ENCODE peak calls at places on chromosome 2, in ten cellular contexts. One of them, this sample, is unnamed.

GRCh38 chr2:67066782-67067181 is 330.4 kb upstream of the ETAA1 start:
- DNase-seq in Daoy: no peak
- DNase-seq in bronchial epithelial cell: no peak
- DNase-seq in GM04503: no peak
- DNase-seq in activated naive CD4-positive, alpha-beta T cell treated with anti-CD3 and anti-CD28 coated beads, Interleukin-2, amount 50 U/mL, for 72 hours: no peak
- DNase-seq in activated T-helper 1 cell treated with anti-CD3 and anti-CD28 coated beads, Interleukin-12 subunit alpha, Interleukin-12 subunit beta, Interleukin-2, Interleukin-4 antibody, amounts not matched to agents 30 ng/mL and 10 ng/mL and 1 ng/mL, durations not matched to agents 14 hours and 24 hours and 36 hours: no peak
- DNase-seq in heart left ventricle: no peak
- DNase-seq in stimulated activated CD4-positive, alpha-beta T cell treated with anti-CD3 and anti-CD28 coated beads, Interleukin-2, amount 100 ng/mL, for 48 hours: no peak
- DNase-seq in activated CD4-positive, alpha-beta T cell treated with anti-CD3 and anti-CD28 coated beads for 4 hours: no peak
- DNase-seq in AG09319: no peak
- DNase-seq in this sample: no peak

GRCh38 chr2:104746790-104747320 is 107.1 kb upstream of the POU3F3 start:
- DNase-seq in Daoy: no peak
- DNase-seq in bronchial epithelial cell: no peak
- DNase-seq in GM04503: no peak
- DNase-seq in activated naive CD4-positive, alpha-beta T cell treated with anti-CD3 and anti-CD28 coated beads, Interleukin-2, amount 50 U/mL, for 72 hours: no peak
- DNase-seq in activated T-helper 1 cell treated with anti-CD3 and anti-CD28 coated beads, Interleukin-12 subunit alpha, Interleukin-12 subunit beta, Interleukin-2, Interleukin-4 antibody, amounts not matched to agents 30 ng/mL and 10 ng/mL and 1 ng/mL, durations not matched to agents 14 hours and 24 hours and 36 hours: no peak
- DNase-seq in heart left ventricle: no peak
- DNase-seq in stimulated activated CD4-positive, alpha-beta T cell treated with anti-CD3 and anti-CD28 coated beads, Interleukin-2, amount 100 ng/mL, for 48 hours: no peak
- DNase-seq in activated CD4-positive, alpha-beta T cell treated with anti-CD3 and anti-CD28 coated beads for 4 hours: no peak
- DNase-seq in AG09319: no peak
- DNase-seq in this sample: no peak

GRCh38 chr2:239663364-239663924 is 262.6 kb upstream of the HDAC4 start:
- DNase-seq in Daoy: no peak
- DNase-seq in bronchial epithelial cell: no peak
- DNase-seq in GM04503: no peak
- DNase-seq in activated naive CD4-positive, alpha-beta T cell treated with anti-CD3 and anti-CD28 coated beads, Interleukin-2, amount 50 U/mL, for 72 hours: no peak
- DNase-seq in activated T-helper 1 cell treated with anti-CD3 and anti-CD28 coated beads, Interleukin-12 subunit alpha, Interleukin-12 subunit beta, Interleukin-2, Interleukin-4 antibody, amounts not matched to agents 30 ng/mL and 10 ng/mL and 1 ng/mL, durations not matched to agents 14 hours and 24 hours and 36 hours: no peak
- DNase-seq in heart left ventricle: no peak
- DNase-seq in stimulated activated CD4-positive, alpha-beta T cell treated with anti-CD3 and anti-CD28 coated beads, Interleukin-2, amount 100 ng/mL, for 48 hours: no peak
- DNase-seq in activated CD4-positive, alpha-beta T cell treated with anti-CD3 and anti-CD28 coated beads for 4 hours: no peak
- DNase-seq in AG09319: no peak
- DNase-seq in this sample: no peak

GRCh38 chr2:211435331-211435730 is 878.9 kb downstream of the CPS1 start:
- DNase-seq in Daoy: no peak
- DNase-seq in bronchial epithelial cell: no peak
- DNase-seq in GM04503: no peak
- DNase-seq in activated naive CD4-positive, alpha-beta T cell treated with anti-CD3 and anti-CD28 coated beads, Interleukin-2, amount 50 U/mL, for 72 hours: no peak
- DNase-seq in activated T-helper 1 cell treated with anti-CD3 and anti-CD28 coated beads, Interleukin-12 subunit alpha, Interleukin-12 subunit beta, Interleukin-2, Interleukin-4 antibody, amounts not matched to agents 30 ng/mL and 10 ng/mL and 1 ng/mL, durations not matched to agents 14 hours and 24 hours and 36 hours: no peak
- DNase-seq in heart left ventricle: no peak
- DNase-seq in stimulated activated CD4-positive, alpha-beta T cell treated with anti-CD3 and anti-CD28 coated beads, Interleukin-2, amount 100 ng/mL, for 48 hours: no peak
- DNase-seq in activated CD4-positive, alpha-beta T cell treated with anti-CD3 and anti-CD28 coated beads for 4 hours: no peak
- DNase-seq in AG09319: no peak
- DNase-seq in this sample: no peak

GRCh38 chr2:159124931-159125467 is 156.6 kb downstream of the TANC1 start:
- DNase-seq in Daoy: peak
- DNase-seq in bronchial epithelial cell: no peak
- DNase-seq in GM04503: no peak
- DNase-seq in activated naive CD4-positive, alpha-beta T cell treated with anti-CD3 and anti-CD28 coated beads, Interleukin-2, amount 50 U/mL, for 72 hours: no peak
- DNase-seq in activated T-helper 1 cell treated with anti-CD3 and anti-CD28 coated beads, Interleukin-12 subunit alpha, Interleukin-12 subunit beta, Interleukin-2, Interleukin-4 antibody, amounts not matched to agents 30 ng/mL and 10 ng/mL and 1 ng/mL, durations not matched to agents 14 hours and 24 hours and 36 hours: no peak
- DNase-seq in heart left ventricle: no peak
- DNase-seq in stimulated activated CD4-positive, alpha-beta T cell treated with anti-CD3 and anti-CD28 coated beads, Interleukin-2, amount 100 ng/mL, for 48 hours: no peak
- DNase-seq in activated CD4-positive, alpha-beta T cell treated with anti-CD3 and anti-CD28 coated beads for 4 hours: no peak
- DNase-seq in AG09319: no peak
- DNase-seq in this sample: peak

GRCh38 chr2:8430628-8431027 is 251.2 kb upstream of the ID2 start:
- DNase-seq in Daoy: no peak
- DNase-seq in bronchial epithelial cell: no peak
- DNase-seq in GM04503: no peak
- DNase-seq in activated naive CD4-positive, alpha-beta T cell treated with anti-CD3 and anti-CD28 coated beads, Interleukin-2, amount 50 U/mL, for 72 hours: no peak
- DNase-seq in activated T-helper 1 cell treated with anti-CD3 and anti-CD28 coated beads, Interleukin-12 subunit alpha, Interleukin-12 subunit beta, Interleukin-2, Interleukin-4 antibody, amounts not matched to agents 30 ng/mL and 10 ng/mL and 1 ng/mL, durations not matched to agents 14 hours and 24 hours and 36 hours: no peak
- DNase-seq in heart left ventricle: no peak
- DNase-seq in stimulated activated CD4-positive, alpha-beta T cell treated with anti-CD3 and anti-CD28 coated beads, Interleukin-2, amount 100 ng/mL, for 48 hours: no peak
- DNase-seq in activated CD4-positive, alpha-beta T cell treated with anti-CD3 and anti-CD28 coated beads for 4 hours: no peak
- DNase-seq in AG09319: no peak
- DNase-seq in this sample: no peak

GRCh38 chr2:200302940-200303727 is 3.4 kb upstream of the SPATS2L start:
- DNase-seq in Daoy: peak
- DNase-seq in bronchial epithelial cell: peak
- DNase-seq in GM04503: no peak
- DNase-seq in activated naive CD4-positive, alpha-beta T cell treated with anti-CD3 and anti-CD28 coated beads, Interleukin-2, amount 50 U/mL, for 72 hours: no peak
- DNase-seq in activated T-helper 1 cell treated with anti-CD3 and anti-CD28 coated beads, Interleukin-12 subunit alpha, Interleukin-12 subunit beta, Interleukin-2, Interleukin-4 antibody, amounts not matched to agents 30 ng/mL and 10 ng/mL and 1 ng/mL, durations not matched to agents 14 hours and 24 hours and 36 hours: no peak
- DNase-seq in heart left ventricle: no peak
- DNase-seq in stimulated activated CD4-positive, alpha-beta T cell treated with anti-CD3 and anti-CD28 coated beads, Interleukin-2, amount 100 ng/mL, for 48 hours: no peak
- DNase-seq in activated CD4-positive, alpha-beta T cell treated with anti-CD3 and anti-CD28 coated beads for 4 hours: no peak
- DNase-seq in AG09319: no peak
- DNase-seq in this sample: no peak

GRCh38 chr2:88853403-88853790 is 161.9 kb downstream of the RPIA start:
- DNase-seq in Daoy: no peak
- DNase-seq in bronchial epithelial cell: no peak
- DNase-seq in GM04503: no peak
- DNase-seq in activated naive CD4-positive, alpha-beta T cell treated with anti-CD3 and anti-CD28 coated beads, Interleukin-2, amount 50 U/mL, for 72 hours: no peak
- DNase-seq in activated T-helper 1 cell treated with anti-CD3 and anti-CD28 coated beads, Interleukin-12 subunit alpha, Interleukin-12 subunit beta, Interleukin-2, Interleukin-4 antibody, amounts not matched to agents 30 ng/mL and 10 ng/mL and 1 ng/mL, durations not matched to agents 14 hours and 24 hours and 36 hours: no peak
- DNase-seq in heart left ventricle: no peak
- DNase-seq in stimulated activated CD4-positive, alpha-beta T cell treated with anti-CD3 and anti-CD28 coated beads, Interleukin-2, amount 100 ng/mL, for 48 hours: no peak
- DNase-seq in activated CD4-positive, alpha-beta T cell treated with anti-CD3 and anti-CD28 coated beads for 4 hours: no peak
- DNase-seq in AG09319: no peak
- DNase-seq in this sample: no peak

GRCh38 chr2:88350641-88351601 is 101.6 kb downstream of the FOXI3 start:
- DNase-seq in Daoy: peak
- DNase-seq in bronchial epithelial cell: peak
- DNase-seq in GM04503: no peak
- DNase-seq in activated naive CD4-positive, alpha-beta T cell treated with anti-CD3 and anti-CD28 coated beads, Interleukin-2, amount 50 U/mL, for 72 hours: peak
- DNase-seq in activated T-helper 1 cell treated with anti-CD3 and anti-CD28 coated beads, Interleukin-12 subunit alpha, Interleukin-12 subunit beta, Interleukin-2, Interleukin-4 antibody, amounts not matched to agents 30 ng/mL and 10 ng/mL and 1 ng/mL, durations not matched to agents 14 hours and 24 hours and 36 hours: peak
- DNase-seq in heart left ventricle: peak
- DNase-seq in stimulated activated CD4-positive, alpha-beta T cell treated with anti-CD3 and anti-CD28 coated beads, Interleukin-2, amount 100 ng/mL, for 48 hours: peak
- DNase-seq in activated CD4-positive, alpha-beta T cell treated with anti-CD3 and anti-CD28 coated beads for 4 hours: peak
- DNase-seq in AG09319: no peak
- DNase-seq in this sample: peak

GRCh38 chr2:28442328-28442727 is 49.7 kb downstream of the FOSL2 start:
- DNase-seq in Daoy: no peak
- DNase-seq in bronchial epithelial cell: peak
- DNase-seq in GM04503: no peak
- DNase-seq in activated naive CD4-positive, alpha-beta T cell treated with anti-CD3 and anti-CD28 coated beads, Interleukin-2, amount 50 U/mL, for 72 hours: no peak
- DNase-seq in activated T-helper 1 cell treated with anti-CD3 and anti-CD28 coated beads, Interleukin-12 subunit alpha, Interleukin-12 subunit beta, Interleukin-2, Interleukin-4 antibody, amounts not matched to agents 30 ng/mL and 10 ng/mL and 1 ng/mL, durations not matched to agents 14 hours and 24 hours and 36 hours: no peak
- DNase-seq in heart left ventricle: no peak
- DNase-seq in stimulated activated CD4-positive, alpha-beta T cell treated with anti-CD3 and anti-CD28 coated beads, Interleukin-2, amount 100 ng/mL, for 48 hours: no peak
- DNase-seq in activated CD4-positive, alpha-beta T cell treated with anti-CD3 and anti-CD28 coated beads for 4 hours: no peak
- DNase-seq in AG09319: no peak
- DNase-seq in this sample: no peak

GRCh38 chr2:206642075-206643025 is at the start of gene FAM237A:
- DNase-seq in Daoy: peak
- DNase-seq in bronchial epithelial cell: peak
- DNase-seq in GM04503: peak
- DNase-seq in activated naive CD4-positive, alpha-beta T cell treated with anti-CD3 and anti-CD28 coated beads, Interleukin-2, amount 50 U/mL, for 72 hours: no peak
- DNase-seq in activated T-helper 1 cell treated with anti-CD3 and anti-CD28 coated beads, Interleukin-12 subunit alpha, Interleukin-12 subunit beta, Interleukin-2, Interleukin-4 antibody, amounts not matched to agents 30 ng/mL and 10 ng/mL and 1 ng/mL, durations not matched to agents 14 hours and 24 hours and 36 hours: no peak
- DNase-seq in heart left ventricle: peak
- DNase-seq in stimulated activated CD4-positive, alpha-beta T cell treated with anti-CD3 and anti-CD28 coated beads, Interleukin-2, amount 100 ng/mL, for 48 hours: peak
- DNase-seq in activated CD4-positive, alpha-beta T cell treated with anti-CD3 and anti-CD28 coated beads for 4 hours: no peak
- DNase-seq in AG09319: peak
- DNase-seq in this sample: peak

GRCh38 chr2:110157153-110157793 is 41.7 kb upstream of the MALL start:
- DNase-seq in Daoy: peak
- DNase-seq in bronchial epithelial cell: peak
- DNase-seq in GM04503: peak
- DNase-seq in activated naive CD4-positive, alpha-beta T cell treated with anti-CD3 and anti-CD28 coated beads, Interleukin-2, amount 50 U/mL, for 72 hours: no peak
- DNase-seq in activated T-helper 1 cell treated with anti-CD3 and anti-CD28 coated beads, Interleukin-12 subunit alpha, Interleukin-12 subunit beta, Interleukin-2, Interleukin-4 antibody, amounts not matched to agents 30 ng/mL and 10 ng/mL and 1 ng/mL, durations not matched to agents 14 hours and 24 hours and 36 hours: no peak
- DNase-seq in heart left ventricle: peak
- DNase-seq in stimulated activated CD4-positive, alpha-beta T cell treated with anti-CD3 and anti-CD28 coated beads, Interleukin-2, amount 100 ng/mL, for 48 hours: no peak
- DNase-seq in activated CD4-positive, alpha-beta T cell treated with anti-CD3 and anti-CD28 coated beads for 4 hours: no peak
- DNase-seq in AG09319: peak
- DNase-seq in this sample: peak

GRCh38 chr2:237181844-237182243 is 96.2 kb downstream of the COPS8 start:
- DNase-seq in Daoy: peak
- DNase-seq in bronchial epithelial cell: peak
- DNase-seq in GM04503: peak
- DNase-seq in activated naive CD4-positive, alpha-beta T cell treated with anti-CD3 and anti-CD28 coated beads, Interleukin-2, amount 50 U/mL, for 72 hours: no peak
- DNase-seq in activated T-helper 1 cell treated with anti-CD3 and anti-CD28 coated beads, Interleukin-12 subunit alpha, Interleukin-12 subunit beta, Interleukin-2, Interleukin-4 antibody, amounts not matched to agents 30 ng/mL and 10 ng/mL and 1 ng/mL, durations not matched to agents 14 hours and 24 hours and 36 hours: no peak
- DNase-seq in heart left ventricle: no peak
- DNase-seq in stimulated activated CD4-positive, alpha-beta T cell treated with anti-CD3 and anti-CD28 coated beads, Interleukin-2, amount 100 ng/mL, for 48 hours: no peak
- DNase-seq in activated CD4-positive, alpha-beta T cell treated with anti-CD3 and anti-CD28 coated beads for 4 hours: no peak
- DNase-seq in AG09319: peak
- DNase-seq in this sample: no peak

GRCh38 chr2:237574894-237575868 is 8.8 kb downstream of the PRLH start:
- DNase-seq in Daoy: peak
- DNase-seq in bronchial epithelial cell: peak
- DNase-seq in GM04503: no peak
- DNase-seq in activated naive CD4-positive, alpha-beta T cell treated with anti-CD3 and anti-CD28 coated beads, Interleukin-2, amount 50 U/mL, for 72 hours: no peak
- DNase-seq in activated T-helper 1 cell treated with anti-CD3 and anti-CD28 coated beads, Interleukin-12 subunit alpha, Interleukin-12 subunit beta, Interleukin-2, Interleukin-4 antibody, amounts not matched to agents 30 ng/mL and 10 ng/mL and 1 ng/mL, durations not matched to agents 14 hours and 24 hours and 36 hours: no peak
- DNase-seq in heart left ventricle: no peak
- DNase-seq in stimulated activated CD4-positive, alpha-beta T cell treated with anti-CD3 and anti-CD28 coated beads, Interleukin-2, amount 100 ng/mL, for 48 hours: no peak
- DNase-seq in activated CD4-positive, alpha-beta T cell treated with anti-CD3 and anti-CD28 coated beads for 4 hours: no peak
- DNase-seq in AG09319: no peak
- DNase-seq in this sample: no peak

GRCh38 chr2:104734937-104735586 is 118.9 kb upstream of the POU3F3 start:
- DNase-seq in Daoy: peak
- DNase-seq in bronchial epithelial cell: no peak
- DNase-seq in GM04503: no peak
- DNase-seq in activated naive CD4-positive, alpha-beta T cell treated with anti-CD3 and anti-CD28 coated beads, Interleukin-2, amount 50 U/mL, for 72 hours: no peak
- DNase-seq in activated T-helper 1 cell treated with anti-CD3 and anti-CD28 coated beads, Interleukin-12 subunit alpha, Interleukin-12 subunit beta, Interleukin-2, Interleukin-4 antibody, amounts not matched to agents 30 ng/mL and 10 ng/mL and 1 ng/mL, durations not matched to agents 14 hours and 24 hours and 36 hours: no peak
- DNase-seq in heart left ventricle: no peak
- DNase-seq in stimulated activated CD4-positive, alpha-beta T cell treated with anti-CD3 and anti-CD28 coated beads, Interleukin-2, amount 100 ng/mL, for 48 hours: no peak
- DNase-seq in activated CD4-positive, alpha-beta T cell treated with anti-CD3 and anti-CD28 coated beads for 4 hours: no peak
- DNase-seq in AG09319: no peak
- DNase-seq in this sample: no peak

GRCh38 chr2:172791953-172792352 is 56.3 kb downstream of the RAPGEF4 start:
- DNase-seq in Daoy: no peak
- DNase-seq in bronchial epithelial cell: no peak
- DNase-seq in GM04503: no peak
- DNase-seq in activated naive CD4-positive, alpha-beta T cell treated with anti-CD3 and anti-CD28 coated beads, Interleukin-2, amount 50 U/mL, for 72 hours: no peak
- DNase-seq in activated T-helper 1 cell treated with anti-CD3 and anti-CD28 coated beads, Interleukin-12 subunit alpha, Interleukin-12 subunit beta, Interleukin-2, Interleukin-4 antibody, amounts not matched to agents 30 ng/mL and 10 ng/mL and 1 ng/mL, durations not matched to agents 14 hours and 24 hours and 36 hours: no peak
- DNase-seq in heart left ventricle: no peak
- DNase-seq in stimulated activated CD4-positive, alpha-beta T cell treated with anti-CD3 and anti-CD28 coated beads, Interleukin-2, amount 100 ng/mL, for 48 hours: no peak
- DNase-seq in activated CD4-positive, alpha-beta T cell treated with anti-CD3 and anti-CD28 coated beads for 4 hours: no peak
- DNase-seq in AG09319: no peak
- DNase-seq in this sample: no peak

GRCh38 chr2:85433511-85434089 is 15.1 kb downstream of the SH2D6 start:
- DNase-seq in Daoy: peak
- DNase-seq in bronchial epithelial cell: peak
- DNase-seq in GM04503: peak
- DNase-seq in activated naive CD4-positive, alpha-beta T cell treated with anti-CD3 and anti-CD28 coated beads, Interleukin-2, amount 50 U/mL, for 72 hours: no peak
- DNase-seq in activated T-helper 1 cell treated with anti-CD3 and anti-CD28 coated beads, Interleukin-12 subunit alpha, Interleukin-12 subunit beta, Interleukin-2, Interleukin-4 antibody, amounts not matched to agents 30 ng/mL and 10 ng/mL and 1 ng/mL, durations not matched to agents 14 hours and 24 hours and 36 hours: no peak
- DNase-seq in heart left ventricle: peak
- DNase-seq in stimulated activated CD4-positive, alpha-beta T cell treated with anti-CD3 and anti-CD28 coated beads, Interleukin-2, amount 100 ng/mL, for 48 hours: no peak
- DNase-seq in activated CD4-positive, alpha-beta T cell treated with anti-CD3 and anti-CD28 coated beads for 4 hours: no peak
- DNase-seq in AG09319: peak
- DNase-seq in this sample: no peak

GRCh38 chr2:84946204-84947009 is 24.6 kb upstream of the KCMF1 start:
- DNase-seq in Daoy: peak
- DNase-seq in bronchial epithelial cell: peak
- DNase-seq in GM04503: no peak
- DNase-seq in activated naive CD4-positive, alpha-beta T cell treated with anti-CD3 and anti-CD28 coated beads, Interleukin-2, amount 50 U/mL, for 72 hours: peak
- DNase-seq in activated T-helper 1 cell treated with anti-CD3 and anti-CD28 coated beads, Interleukin-12 subunit alpha, Interleukin-12 subunit beta, Interleukin-2, Interleukin-4 antibody, amounts not matched to agents 30 ng/mL and 10 ng/mL and 1 ng/mL, durations not matched to agents 14 hours and 24 hours and 36 hours: peak
- DNase-seq in heart left ventricle: no peak
- DNase-seq in stimulated activated CD4-positive, alpha-beta T cell treated with anti-CD3 and anti-CD28 coated beads, Interleukin-2, amount 100 ng/mL, for 48 hours: peak
- DNase-seq in activated CD4-positive, alpha-beta T cell treated with anti-CD3 and anti-CD28 coated beads for 4 hours: peak
- DNase-seq in AG09319: no peak
- DNase-seq in this sample: no peak

GRCh38 chr2:196407675-196408265 is 231.7 kb upstream of the CCDC150 start:
- DNase-seq in Daoy: no peak
- DNase-seq in bronchial epithelial cell: no peak
- DNase-seq in GM04503: no peak
- DNase-seq in activated naive CD4-positive, alpha-beta T cell treated with anti-CD3 and anti-CD28 coated beads, Interleukin-2, amount 50 U/mL, for 72 hours: no peak
- DNase-seq in activated T-helper 1 cell treated with anti-CD3 and anti-CD28 coated beads, Interleukin-12 subunit alpha, Interleukin-12 subunit beta, Interleukin-2, Interleukin-4 antibody, amounts not matched to agents 30 ng/mL and 10 ng/mL and 1 ng/mL, durations not matched to agents 14 hours and 24 hours and 36 hours: no peak
- DNase-seq in heart left ventricle: no peak
- DNase-seq in stimulated activated CD4-positive, alpha-beta T cell treated with anti-CD3 and anti-CD28 coated beads, Interleukin-2, amount 100 ng/mL, for 48 hours: no peak
- DNase-seq in activated CD4-positive, alpha-beta T cell treated with anti-CD3 and anti-CD28 coated beads for 4 hours: no peak
- DNase-seq in AG09319: no peak
- DNase-seq in this sample: no peak

GRCh38 chr2:173773076-173773475 is 192.1 kb downstream of the SP3 start:
- DNase-seq in Daoy: peak
- DNase-seq in bronchial epithelial cell: peak
- DNase-seq in GM04503: no peak
- DNase-seq in activated naive CD4-positive, alpha-beta T cell treated with anti-CD3 and anti-CD28 coated beads, Interleukin-2, amount 50 U/mL, for 72 hours: no peak
- DNase-seq in activated T-helper 1 cell treated with anti-CD3 and anti-CD28 coated beads, Interleukin-12 subunit alpha, Interleukin-12 subunit beta, Interleukin-2, Interleukin-4 antibody, amounts not matched to agents 30 ng/mL and 10 ng/mL and 1 ng/mL, durations not matched to agents 14 hours and 24 hours and 36 hours: no peak
- DNase-seq in heart left ventricle: no peak
- DNase-seq in stimulated activated CD4-positive, alpha-beta T cell treated with anti-CD3 and anti-CD28 coated beads, Interleukin-2, amount 100 ng/mL, for 48 hours: no peak
- DNase-seq in activated CD4-positive, alpha-beta T cell treated with anti-CD3 and anti-CD28 coated beads for 4 hours: no peak
- DNase-seq in AG09319: no peak
- DNase-seq in this sample: no peak

GRCh38 chr2:170307052-170307451 is 129.1 kb downstream of the MYO3B start:
- DNase-seq in Daoy: no peak
- DNase-seq in bronchial epithelial cell: peak
- DNase-seq in GM04503: no peak
- DNase-seq in activated naive CD4-positive, alpha-beta T cell treated with anti-CD3 and anti-CD28 coated beads, Interleukin-2, amount 50 U/mL, for 72 hours: no peak
- DNase-seq in activated T-helper 1 cell treated with anti-CD3 and anti-CD28 coated beads, Interleukin-12 subunit alpha, Interleukin-12 subunit beta, Interleukin-2, Interleukin-4 antibody, amounts not matched to agents 30 ng/mL and 10 ng/mL and 1 ng/mL, durations not matched to agents 14 hours and 24 hours and 36 hours: no peak
- DNase-seq in heart left ventricle: no peak
- DNase-seq in stimulated activated CD4-positive, alpha-beta T cell treated with anti-CD3 and anti-CD28 coated beads, Interleukin-2, amount 100 ng/mL, for 48 hours: no peak
- DNase-seq in activated CD4-positive, alpha-beta T cell treated with anti-CD3 and anti-CD28 coated beads for 4 hours: no peak
- DNase-seq in AG09319: no peak
- DNase-seq in this sample: no peak

GRCh38 chr2:240127351-240127750 is 8.8 kb downstream of the COPS9 start:
- DNase-seq in Daoy: no peak
- DNase-seq in bronchial epithelial cell: no peak
- DNase-seq in GM04503: no peak
- DNase-seq in activated naive CD4-positive, alpha-beta T cell treated with anti-CD3 and anti-CD28 coated beads, Interleukin-2, amount 50 U/mL, for 72 hours: peak
- DNase-seq in activated T-helper 1 cell treated with anti-CD3 and anti-CD28 coated beads, Interleukin-12 subunit alpha, Interleukin-12 subunit beta, Interleukin-2, Interleukin-4 antibody, amounts not matched to agents 30 ng/mL and 10 ng/mL and 1 ng/mL, durations not matched to agents 14 hours and 24 hours and 36 hours: no peak
- DNase-seq in heart left ventricle: no peak
- DNase-seq in stimulated activated CD4-positive, alpha-beta T cell treated with anti-CD3 and anti-CD28 coated beads, Interleukin-2, amount 100 ng/mL, for 48 hours: no peak
- DNase-seq in activated CD4-positive, alpha-beta T cell treated with anti-CD3 and anti-CD28 coated beads for 4 hours: no peak
- DNase-seq in AG09319: no peak
- DNase-seq in this sample: no peak

GRCh38 chr2:204931562-204931961 is 386.3 kb downstream of the PARD3B start:
- DNase-seq in Daoy: no peak
- DNase-seq in bronchial epithelial cell: no peak
- DNase-seq in GM04503: no peak
- DNase-seq in activated naive CD4-positive, alpha-beta T cell treated with anti-CD3 and anti-CD28 coated beads, Interleukin-2, amount 50 U/mL, for 72 hours: no peak
- DNase-seq in activated T-helper 1 cell treated with anti-CD3 and anti-CD28 coated beads, Interleukin-12 subunit alpha, Interleukin-12 subunit beta, Interleukin-2, Interleukin-4 antibody, amounts not matched to agents 30 ng/mL and 10 ng/mL and 1 ng/mL, durations not matched to agents 14 hours and 24 hours and 36 hours: no peak
- DNase-seq in heart left ventricle: no peak
- DNase-seq in stimulated activated CD4-positive, alpha-beta T cell treated with anti-CD3 and anti-CD28 coated beads, Interleukin-2, amount 100 ng/mL, for 48 hours: no peak
- DNase-seq in activated CD4-positive, alpha-beta T cell treated with anti-CD3 and anti-CD28 coated beads for 4 hours: no peak
- DNase-seq in AG09319: no peak
- DNase-seq in this sample: no peak

GRCh38 chr2:30665761-30666306 is 141.4 kb downstream of the CAPN13 start:
- DNase-seq in Daoy: no peak
- DNase-seq in bronchial epithelial cell: no peak
- DNase-seq in GM04503: no peak
- DNase-seq in activated naive CD4-positive, alpha-beta T cell treated with anti-CD3 and anti-CD28 coated beads, Interleukin-2, amount 50 U/mL, for 72 hours: no peak
- DNase-seq in activated T-helper 1 cell treated with anti-CD3 and anti-CD28 coated beads, Interleukin-12 subunit alpha, Interleukin-12 subunit beta, Interleukin-2, Interleukin-4 antibody, amounts not matched to agents 30 ng/mL and 10 ng/mL and 1 ng/mL, durations not matched to agents 14 hours and 24 hours and 36 hours: no peak
- DNase-seq in heart left ventricle: no peak
- DNase-seq in stimulated activated CD4-positive, alpha-beta T cell treated with anti-CD3 and anti-CD28 coated beads, Interleukin-2, amount 100 ng/mL, for 48 hours: no peak
- DNase-seq in activated CD4-positive, alpha-beta T cell treated with anti-CD3 and anti-CD28 coated beads for 4 hours: no peak
- DNase-seq in AG09319: no peak
- DNase-seq in this sample: no peak

GRCh38 chr2:121284424-121285076 is 452 bp downstream of the TFCP2L1 start:
- DNase-seq in Daoy: peak
- DNase-seq in bronchial epithelial cell: no peak
- DNase-seq in GM04503: no peak
- DNase-seq in activated naive CD4-positive, alpha-beta T cell treated with anti-CD3 and anti-CD28 coated beads, Interleukin-2, amount 50 U/mL, for 72 hours: no peak
- DNase-seq in activated T-helper 1 cell treated with anti-CD3 and anti-CD28 coated beads, Interleukin-12 subunit alpha, Interleukin-12 subunit beta, Interleukin-2, Interleukin-4 antibody, amounts not matched to agents 30 ng/mL and 10 ng/mL and 1 ng/mL, durations not matched to agents 14 hours and 24 hours and 36 hours: no peak
- DNase-seq in heart left ventricle: no peak
- DNase-seq in stimulated activated CD4-positive, alpha-beta T cell treated with anti-CD3 and anti-CD28 coated beads, Interleukin-2, amount 100 ng/mL, for 48 hours: no peak
- DNase-seq in activated CD4-positive, alpha-beta T cell treated with anti-CD3 and anti-CD28 coated beads for 4 hours: no peak
- DNase-seq in AG09319: no peak
- DNase-seq in this sample: no peak

GRCh38 chr2:11239718-11240462 is 84.6 kb downstream of the SLC66A3 start:
- DNase-seq in Daoy: peak
- DNase-seq in bronchial epithelial cell: peak
- DNase-seq in GM04503: no peak
- DNase-seq in activated naive CD4-positive, alpha-beta T cell treated with anti-CD3 and anti-CD28 coated beads, Interleukin-2, amount 50 U/mL, for 72 hours: no peak
- DNase-seq in activated T-helper 1 cell treated with anti-CD3 and anti-CD28 coated beads, Interleukin-12 subunit alpha, Interleukin-12 subunit beta, Interleukin-2, Interleukin-4 antibody, amounts not matched to agents 30 ng/mL and 10 ng/mL and 1 ng/mL, durations not matched to agents 14 hours and 24 hours and 36 hours: no peak
- DNase-seq in heart left ventricle: no peak
- DNase-seq in stimulated activated CD4-positive, alpha-beta T cell treated with anti-CD3 and anti-CD28 coated beads, Interleukin-2, amount 100 ng/mL, for 48 hours: no peak
- DNase-seq in activated CD4-positive, alpha-beta T cell treated with anti-CD3 and anti-CD28 coated beads for 4 hours: no peak
- DNase-seq in AG09319: no peak
- DNase-seq in this sample: no peak

GRCh38 chr2:23069935-23070334 is 315.0 kb upstream of the KLHL29 start:
- DNase-seq in Daoy: no peak
- DNase-seq in bronchial epithelial cell: no peak
- DNase-seq in GM04503: no peak
- DNase-seq in activated naive CD4-positive, alpha-beta T cell treated with anti-CD3 and anti-CD28 coated beads, Interleukin-2, amount 50 U/mL, for 72 hours: no peak
- DNase-seq in activated T-helper 1 cell treated with anti-CD3 and anti-CD28 coated beads, Interleukin-12 subunit alpha, Interleukin-12 subunit beta, Interleukin-2, Interleukin-4 antibody, amounts not matched to agents 30 ng/mL and 10 ng/mL and 1 ng/mL, durations not matched to agents 14 hours and 24 hours and 36 hours: no peak
- DNase-seq in heart left ventricle: no peak
- DNase-seq in stimulated activated CD4-positive, alpha-beta T cell treated with anti-CD3 and anti-CD28 coated beads, Interleukin-2, amount 100 ng/mL, for 48 hours: no peak
- DNase-seq in activated CD4-positive, alpha-beta T cell treated with anti-CD3 and anti-CD28 coated beads for 4 hours: no peak
- DNase-seq in AG09319: no peak
- DNase-seq in this sample: no peak

GRCh38 chr2:201955702-201956141 is 77.9 kb upstream of the FZD7 start:
- DNase-seq in Daoy: peak
- DNase-seq in bronchial epithelial cell: no peak
- DNase-seq in GM04503: no peak
- DNase-seq in activated naive CD4-positive, alpha-beta T cell treated with anti-CD3 and anti-CD28 coated beads, Interleukin-2, amount 50 U/mL, for 72 hours: no peak
- DNase-seq in activated T-helper 1 cell treated with anti-CD3 and anti-CD28 coated beads, Interleukin-12 subunit alpha, Interleukin-12 subunit beta, Interleukin-2, Interleukin-4 antibody, amounts not matched to agents 30 ng/mL and 10 ng/mL and 1 ng/mL, durations not matched to agents 14 hours and 24 hours and 36 hours: no peak
- DNase-seq in heart left ventricle: no peak
- DNase-seq in stimulated activated CD4-positive, alpha-beta T cell treated with anti-CD3 and anti-CD28 coated beads, Interleukin-2, amount 100 ng/mL, for 48 hours: no peak
- DNase-seq in activated CD4-positive, alpha-beta T cell treated with anti-CD3 and anti-CD28 coated beads for 4 hours: no peak
- DNase-seq in AG09319: no peak
- DNase-seq in this sample: no peak